ENCODE peak calls at places on chromosome 16, in nine cellular contexts. One of them, this sample, is unnamed.

GRCh38 chr16:83989300-83989699 is 21.3 kb downstream of the NECAB2 start:
- DNase-seq in cardiac muscle cell: no peak
- DNase-seq in AG04450: no peak
- DNase-seq in choroid plexus epithelial cell: no peak
- DNase-seq in upper lobe of right lung: no peak
- DNase-seq in pancreas: peak
- DNase-seq in AG04449: no peak
- DNase-seq in tibial nerve: no peak
- DNase-seq in OCI-LY7: no peak
- DNase-seq in this sample: no peak

GRCh38 chr16:68866933-68867332 is 23.6 kb downstream of the TANGO6 start:
- DNase-seq in tibial nerve: no peak
- DNase-seq in pancreas: no peak
- DNase-seq in AG04449: no peak
- DNase-seq in AG04450: no peak
- DNase-seq in OCI-LY7: no peak
- DNase-seq in upper lobe of right lung: no peak
- DNase-seq in choroid plexus epithelial cell: no peak
- DNase-seq in cardiac muscle cell: no peak
- DNase-seq in this sample: no peak

GRCh38 chr16:70421473-70422311 is 17.2 kb downstream of the ST3GAL2 start:
- DNase-seq in OCI-LY7: no peak
- DNase-seq in upper lobe of right lung: no peak
- DNase-seq in pancreas: no peak
- DNase-seq in tibial nerve: no peak
- DNase-seq in AG04450: no peak
- DNase-seq in cardiac muscle cell: no peak
- DNase-seq in AG04449: no peak
- DNase-seq in choroid plexus epithelial cell: no peak
- DNase-seq in this sample: no peak

GRCh38 chr16:58509256-58510096 is 5.8 kb upstream of the SETD6 start:
- DNase-seq in tibial nerve: no peak
- DNase-seq in AG04450: no peak
- DNase-seq in choroid plexus epithelial cell: no peak
- DNase-seq in OCI-LY7: no peak
- DNase-seq in upper lobe of right lung: peak
- DNase-seq in cardiac muscle cell: no peak
- DNase-seq in AG04449: no peak
- DNase-seq in pancreas: no peak
- DNase-seq in this sample: no peak

GRCh38 chr16:49158029-49158642 is 123.5 kb downstream of the CBLN1 start:
- DNase-seq in upper lobe of right lung: no peak
- DNase-seq in AG04450: no peak
- DNase-seq in choroid plexus epithelial cell: peak
- DNase-seq in AG04449: no peak
- DNase-seq in OCI-LY7: peak
- DNase-seq in tibial nerve: no peak
- DNase-seq in pancreas: no peak
- DNase-seq in cardiac muscle cell: peak
- DNase-seq in this sample: peak

GRCh38 chr16:70157105-70157476 is 16.5 kb upstream of the CLEC18C start:
- DNase-seq in AG04450: no peak
- DNase-seq in tibial nerve: no peak
- DNase-seq in choroid plexus epithelial cell: no peak
- DNase-seq in cardiac muscle cell: no peak
- DNase-seq in pancreas: no peak
- DNase-seq in upper lobe of right lung: no peak
- DNase-seq in AG04449: no peak
- DNase-seq in OCI-LY7: no peak
- DNase-seq in this sample: no peak

GRCh38 chr16:66552288-66553143 is at the start of gene CKLF:
- DNase-seq in upper lobe of right lung: peak
- DNase-seq in tibial nerve: peak
- DNase-seq in OCI-LY7: peak
- DNase-seq in choroid plexus epithelial cell: peak
- DNase-seq in AG04449: peak
- DNase-seq in cardiac muscle cell: peak
- DNase-seq in pancreas: peak
- DNase-seq in AG04450: peak
- DNase-seq in this sample: no peak

GRCh38 chr16:15942901-15943690 is 6.3 kb upstream of the ABCC1 start:
- DNase-seq in pancreas: no peak
- DNase-seq in cardiac muscle cell: no peak
- DNase-seq in choroid plexus epithelial cell: no peak
- DNase-seq in upper lobe of right lung: peak
- DNase-seq in AG04450: no peak
- DNase-seq in OCI-LY7: peak
- DNase-seq in tibial nerve: no peak
- DNase-seq in AG04449: no peak
- DNase-seq in this sample: no peak

GRCh38 chr16:3182608-3183444 is 5.2 kb upstream of the OR1F1 start:
- DNase-seq in AG04449: no peak
- DNase-seq in tibial nerve: no peak
- DNase-seq in upper lobe of right lung: no peak
- DNase-seq in OCI-LY7: no peak
- DNase-seq in choroid plexus epithelial cell: peak
- DNase-seq in cardiac muscle cell: peak
- DNase-seq in AG04450: no peak
- DNase-seq in pancreas: peak
- DNase-seq in this sample: no peak

GRCh38 chr16:11240636-11241473 is 15.1 kb downstream of the SOCS1 start:
- DNase-seq in AG04449: no peak
- DNase-seq in AG04450: no peak
- DNase-seq in choroid plexus epithelial cell: no peak
- DNase-seq in tibial nerve: no peak
- DNase-seq in cardiac muscle cell: peak
- DNase-seq in upper lobe of right lung: no peak
- DNase-seq in OCI-LY7: no peak
- DNase-seq in pancreas: no peak
- DNase-seq in this sample: no peak

GRCh38 chr16:50692999-50693781 is at the start of gene NOD2:
- DNase-seq in upper lobe of right lung: no peak
- DNase-seq in AG04449: no peak
- DNase-seq in choroid plexus epithelial cell: no peak
- DNase-seq in AG04450: no peak
- DNase-seq in OCI-LY7: no peak
- DNase-seq in tibial nerve: no peak
- DNase-seq in pancreas: peak
- DNase-seq in cardiac muscle cell: peak
- DNase-seq in this sample: no peak

GRCh38 chr16:648071-648785 is 937 bp upstream of the WDR90 start:
- DNase-seq in AG04449: no peak
- DNase-seq in cardiac muscle cell: peak
- DNase-seq in AG04450: no peak
- DNase-seq in choroid plexus epithelial cell: peak
- DNase-seq in tibial nerve: no peak
- DNase-seq in OCI-LY7: peak
- DNase-seq in pancreas: peak
- DNase-seq in upper lobe of right lung: peak
- DNase-seq in this sample: no peak

GRCh38 chr16:81625544-81626152 is 153.4 kb upstream of the PLCG2 start:
- DNase-seq in tibial nerve: no peak
- DNase-seq in OCI-LY7: no peak
- DNase-seq in pancreas: peak
- DNase-seq in AG04449: no peak
- DNase-seq in choroid plexus epithelial cell: no peak
- DNase-seq in upper lobe of right lung: no peak
- DNase-seq in cardiac muscle cell: no peak
- DNase-seq in AG04450: no peak
- DNase-seq in this sample: no peak
- H3K4me3 ChIP-seq in tibial nerve: no peak
- H3K4me3 ChIP-seq in OCI-LY7: no peak
- H3K4me3 ChIP-seq in pancreas: no peak
- H3K4me3 ChIP-seq in AG04449: no peak
- H3K4me3 ChIP-seq in choroid plexus epithelial cell: no peak
- H3K4me3 ChIP-seq in upper lobe of right lung: no peak
- H3K4me3 ChIP-seq in cardiac muscle cell: no peak
- H3K4me3 ChIP-seq in AG04450: no peak
- H3K4me3 ChIP-seq in this sample: no peak

DNA sequence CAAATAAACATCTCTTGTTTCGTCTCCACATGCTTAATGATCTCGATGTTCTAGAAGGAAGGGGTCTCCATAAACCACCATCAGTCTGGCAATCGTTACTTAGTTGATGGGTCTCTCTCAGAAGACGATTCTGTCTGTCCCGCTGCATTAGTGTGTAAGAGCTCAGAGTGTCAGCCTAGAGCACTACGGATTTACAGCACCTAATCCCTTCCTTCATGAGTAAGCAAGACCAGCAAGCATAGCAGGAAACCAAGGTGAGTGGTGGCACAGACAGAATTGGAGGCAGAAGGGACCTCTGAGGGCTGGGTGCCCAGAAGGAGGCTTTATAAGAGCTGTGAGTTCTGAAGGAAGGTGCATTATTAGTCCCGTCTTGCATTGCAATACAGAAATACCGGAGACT is 440.1 kb downstream of the RBFOX1 start:
- DNase-seq in cardiac muscle cell: no peak
- DNase-seq in pancreas: no peak
- DNase-seq in OCI-LY7: no peak
- DNase-seq in tibial nerve: no peak
- DNase-seq in upper lobe of right lung: no peak
- DNase-seq in choroid plexus epithelial cell: no peak
- DNase-seq in AG04450: no peak
- DNase-seq in AG04449: no peak
- DNase-seq in this sample: no peak
- TF ChIP-seq CTCF in cardiac muscle cell: no peak
- TF ChIP-seq CTCF in pancreas: no peak
- TF ChIP-seq CTCF in OCI-LY7: no peak
- TF ChIP-seq CTCF in tibial nerve: no peak
- TF ChIP-seq CTCF in upper lobe of right lung: no peak
- TF ChIP-seq CTCF in choroid plexus epithelial cell: no peak
- TF ChIP-seq CTCF in AG04450: no peak
- TF ChIP-seq CTCF in AG04449: no peak
- TF ChIP-seq CTCF in this sample: no peak

DNA sequence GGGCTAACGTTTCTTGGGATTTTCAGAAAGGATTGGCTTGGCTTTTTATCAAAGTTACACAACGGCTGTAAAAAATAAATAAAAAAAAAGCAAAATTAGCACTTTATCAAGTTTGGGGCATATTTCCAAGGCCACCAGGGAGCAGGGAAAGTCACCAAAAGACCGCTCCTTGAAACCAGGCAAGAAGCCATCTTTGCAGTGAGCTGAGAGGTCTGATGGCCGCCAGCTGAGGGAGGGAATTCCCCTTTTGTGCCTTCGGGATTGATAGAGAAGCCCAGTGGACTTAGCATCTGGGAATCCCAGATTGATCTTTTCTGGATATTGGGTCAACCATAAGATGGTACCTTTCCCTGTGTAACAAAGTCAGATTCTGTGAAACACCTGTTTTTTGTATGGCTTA is 192.2 kb downstream of the WWOX start:
- DNase-seq in cardiac muscle cell: no peak
- DNase-seq in choroid plexus epithelial cell: no peak
- DNase-seq in tibial nerve: no peak
- DNase-seq in AG04450: no peak
- DNase-seq in upper lobe of right lung: no peak
- DNase-seq in OCI-LY7: no peak
- DNase-seq in AG04449: no peak
- DNase-seq in pancreas: no peak
- DNase-seq in this sample: no peak
- H3K4me3 ChIP-seq in cardiac muscle cell: no peak
- H3K4me3 ChIP-seq in choroid plexus epithelial cell: no peak
- H3K4me3 ChIP-seq in tibial nerve: no peak
- H3K4me3 ChIP-seq in AG04450: no peak
- H3K4me3 ChIP-seq in upper lobe of right lung: no peak
- H3K4me3 ChIP-seq in OCI-LY7: no peak
- H3K4me3 ChIP-seq in AG04449: no peak
- H3K4me3 ChIP-seq in pancreas: no peak
- H3K4me3 ChIP-seq in this sample: no peak

GRCh38 chr16:81582655-81583441 is 138.2 kb downstream of the CMIP start:
- DNase-seq in AG04450: no peak
- DNase-seq in OCI-LY7: no peak
- DNase-seq in AG04449: no peak
- DNase-seq in choroid plexus epithelial cell: peak
- DNase-seq in pancreas: no peak
- DNase-seq in cardiac muscle cell: no peak
- DNase-seq in upper lobe of right lung: no peak
- DNase-seq in tibial nerve: no peak
- DNase-seq in this sample: no peak
- TF ChIP-seq CTCF in AG04450: no peak
- TF ChIP-seq CTCF in OCI-LY7: no peak
- TF ChIP-seq CTCF in AG04449: peak
- TF ChIP-seq CTCF in choroid plexus epithelial cell: peak
- TF ChIP-seq CTCF in pancreas: no peak
- TF ChIP-seq CTCF in cardiac muscle cell: peak
- TF ChIP-seq CTCF in upper lobe of right lung: no peak
- TF ChIP-seq CTCF in tibial nerve: peak
- TF ChIP-seq CTCF in this sample: peak

GRCh38 chr16:89053725-89054029 is 40.0 kb upstream of the ACSF3 start:
- DNase-seq in AG04449: no peak
- DNase-seq in AG04450: no peak
- DNase-seq in choroid plexus epithelial cell: no peak
- DNase-seq in OCI-LY7: no peak
- DNase-seq in cardiac muscle cell: no peak
- DNase-seq in upper lobe of right lung: no peak
- DNase-seq in tibial nerve: no peak
- DNase-seq in pancreas: no peak
- DNase-seq in this sample: no peak

GRCh38 chr16:89054261-89054661 is 39.4 kb upstream of the ACSF3 start:
- DNase-seq in AG04450: no peak
- DNase-seq in upper lobe of right lung: no peak
- DNase-seq in choroid plexus epithelial cell: no peak
- DNase-seq in pancreas: no peak
- DNase-seq in tibial nerve: no peak
- DNase-seq in OCI-LY7: no peak
- DNase-seq in cardiac muscle cell: no peak
- DNase-seq in AG04449: no peak
- DNase-seq in this sample: no peak

GRCh38 chr16:89052191-89052787 is 41.4 kb upstream of the ACSF3 start:
- DNase-seq in tibial nerve: no peak
- DNase-seq in pancreas: peak
- DNase-seq in AG04449: no peak
- DNase-seq in upper lobe of right lung: no peak
- DNase-seq in OCI-LY7: no peak
- DNase-seq in choroid plexus epithelial cell: no peak
- DNase-seq in cardiac muscle cell: no peak
- DNase-seq in AG04450: no peak
- DNase-seq in this sample: no peak

GRCh38 chr16:89051521-89052166 is 42.0 kb upstream of the ACSF3 start:
- DNase-seq in choroid plexus epithelial cell: no peak
- DNase-seq in pancreas: peak
- DNase-seq in upper lobe of right lung: no peak
- DNase-seq in cardiac muscle cell: no peak
- DNase-seq in tibial nerve: no peak
- DNase-seq in AG04450: no peak
- DNase-seq in OCI-LY7: no peak
- DNase-seq in AG04449: no peak
- DNase-seq in this sample: no peak

GRCh38 chr16:89052824-89053724 is 40.6 kb upstream of the ACSF3 start:
- DNase-seq in choroid plexus epithelial cell: no peak
- DNase-seq in OCI-LY7: no peak
- DNase-seq in pancreas: peak
- DNase-seq in AG04450: no peak
- DNase-seq in upper lobe of right lung: no peak
- DNase-seq in cardiac muscle cell: no peak
- DNase-seq in AG04449: no peak
- DNase-seq in tibial nerve: no peak
- DNase-seq in this sample: no peak
- H3K4me3 ChIP-seq in choroid plexus epithelial cell: no peak
- H3K4me3 ChIP-seq in OCI-LY7: no peak
- H3K4me3 ChIP-seq in pancreas: no peak
- H3K4me3 ChIP-seq in AG04450: peak
- H3K4me3 ChIP-seq in upper lobe of right lung: peak
- H3K4me3 ChIP-seq in cardiac muscle cell: no peak
- H3K4me3 ChIP-seq in AG04449: no peak
- H3K4me3 ChIP-seq in tibial nerve: no peak
- H3K4me3 ChIP-seq in this sample: no peak

GRCh38 chr16:54245788-54246453 is 40.7 kb downstream of the IRX3 start:
- DNase-seq in AG04450: no peak
- DNase-seq in upper lobe of right lung: no peak
- DNase-seq in tibial nerve: no peak
- DNase-seq in pancreas: no peak
- DNase-seq in cardiac muscle cell: no peak
- DNase-seq in choroid plexus epithelial cell: no peak
- DNase-seq in OCI-LY7: no peak
- DNase-seq in AG04449: no peak
- DNase-seq in this sample: no peak
- TF ChIP-seq CTCF in AG04450: no peak
- TF ChIP-seq CTCF in upper lobe of right lung: no peak
- TF ChIP-seq CTCF in tibial nerve: no peak
- TF ChIP-seq CTCF in pancreas: no peak
- TF ChIP-seq CTCF in cardiac muscle cell: no peak
- TF ChIP-seq CTCF in choroid plexus epithelial cell: no peak
- TF ChIP-seq CTCF in OCI-LY7: no peak
- TF ChIP-seq CTCF in AG04449: no peak
- TF ChIP-seq CTCF in this sample: no peak